ENCODE peak calls at places on chromosomes 13 and 19, in six cellular contexts. T is ecto neural progenitor cell; Q is stimulated activated CD4-positive, alpha-beta T cell treated with anti-CD3 and anti-CD28 coated beads, Interleukin-4, amount 100 ng/mL, for 48 hours; I is ELF-1; R is HCEC 1CT; O is cardiac fibroblast. X is an unnamed sample.

GRCh38 chr13:106083620-106084350 is 451.7 kb downstream of the EFNB2 start:
- DNase-seq in I (peak), T (no peak), R (peak), Q (no peak), O (peak), X (peak)

GRCh38 chr13:63517376-63517775 is 2101.7 kb upstream of the PCDH20 start:
- DNase-seq in R (no peak), Q (no peak), T (no peak), I (no peak), O (no peak), X (no peak)

GRCh38 chr19:28185646-28186045 is 1027.3 kb downstream of the UQCRFS1 start:
- DNase-seq in T (no peak), R (no peak), Q (no peak), I (peak), O (no peak), X (no peak)

GRCh38 chr13:95296326-95296939 is 4.8 kb downstream of the ABCC4 start:
- DNase-seq in R (peak), T (peak), Q (no peak), O (peak), I (peak), X (peak)

GRCh38 chr13:19634129-19634740 is 776 bp downstream of the MPHOSPH8 start:
- DNase-seq in R (peak), I (peak), Q (no peak), T (no peak), O (peak), X (no peak)

GRCh38 chr13:101915333-101915732 is 462.9 kb downstream of the ITGBL1 start:
- DNase-seq in T (no peak), I (no peak), R (no peak), Q (no peak), O (no peak), X (peak)

GRCh38 chr13:95596701-95597100 is 44.2 kb downstream of the CLDN10 start:
- DNase-seq in O (no peak), R (no peak), Q (no peak), T (no peak), I (no peak), X (no peak)

GRCh38 chr13:90918551-90918950 is 428.9 kb upstream of the MIR17HG start:
- DNase-seq in I (no peak), O (peak), R (peak), Q (no peak), T (no peak), X (no peak)

GRCh38 chr13:52832268-52832667 is 16.2 kb downstream of the PCDH8 start:
- DNase-seq in Q (no peak), O (no peak), T (no peak), I (no peak), R (no peak), X (no peak)

GRCh38 chr19:10707440-10707839 is 6.2 kb downstream of the QTRT1 start:
- DNase-seq in T (no peak), Q (no peak), R (no peak), I (no peak), O (no peak), X (no peak)

GRCh38 chr13:113598081-113598410 is 13.5 kb downstream of the TFDP1 start:
- DNase-seq in I (no peak), O (no peak), T (peak), R (no peak), Q (no peak), X (no peak)

GRCh38 chr13:35714096-35714495 is 237.6 kb upstream of the MAB21L1 start:
- DNase-seq in Q (no peak), I (peak), O (no peak), R (no peak), T (no peak), X (no peak)

GRCh38 chr13:107185889-107186288 is 618.0 kb upstream of the ARGLU1 start:
- DNase-seq in I (no peak), Q (no peak), O (peak), T (no peak), R (peak), X (no peak)

GRCh38 chr13:88751994-88752393 is 1080.8 kb downstream of the SLITRK5 start:
- DNase-seq in I (no peak), Q (no peak), O (no peak), T (no peak), R (no peak), X (no peak)

GRCh38 chr19:46866407-46867132 is 5.8 kb downstream of the ARHGAP35 start:
- DNase-seq in R (peak), Q (no peak), O (peak), I (no peak), T (no peak), X (no peak)

GRCh38 chr13:51317262-51317661 is 22.2 kb upstream of the SERPINE3 start:
- DNase-seq in O (peak), T (no peak), Q (no peak), R (peak), I (no peak), X (no peak)

GRCh38 chr13:27790523-27790922 is 1.8 kb upstream of the GSX1 start:
- DNase-seq in O (no peak), Q (no peak), R (no peak), T (no peak), I (no peak), X (peak)

GRCh38 chr19:3398114-3398899 is 31.9 kb downstream of the NFIC start:
- DNase-seq in I (peak), R (no peak), O (no peak), Q (no peak), T (no peak), X (peak)

X was measured in H7.